ENCODE peak calls at places on chromosomes 11 and 22, in five cellular contexts. M, B, N, A and H are unnamed samples.

GRCh38 chr11:88246680-88247079 is 71.4 kb upstream of the RAB38 start:
- DNase-seq in M (peak; percentile 57), B (peak; percentile 86), N (no peak), A (peak; percentile 23), H (no peak)

GRCh38 chr22:44309137-44309536 is 3.6 kb downstream of the SHISAL1 start:
- DNase-seq in M (peak; percentile 92), B (peak; percentile 98), N (no peak), A (peak; percentile 83), H (no peak)

GRCh38 chr11:94885581-94885980 is 87.8 kb downstream of the CWC15 start:
- DNase-seq in M (no peak), B (no peak), N (no peak), A (no peak), H (no peak)

GRCh38 chr22:28953976-28954880 is 70.9 kb downstream of the ZNRF3 start:
- DNase-seq in M (no peak), B (no peak), N (no peak), A (no peak), H (no peak)

GRCh38 chr22:23716811-23717801 is 26.3 kb downstream of the RGL4 start:
- DNase-seq in M (peak; percentile 65), B (peak; percentile 85), N (peak; percentile 86), A (peak; percentile 63), H (peak; percentile 93)

GRCh38 chr22:19056951-19057401 is 65.2 kb downstream of the DGCR2 start:
- DNase-seq in M (no peak), B (no peak), N (no peak), A (no peak), H (peak; percentile 67)

GRCh38 chr11:20238712-20239111 is 78.4 kb upstream of the DBX1 start:
- DNase-seq in M (no peak), B (no peak), N (no peak), A (no peak), H (peak; percentile 56)

GRCh38 chr11:92180664-92181251 is 43.9 kb upstream of the FAT3 start:
- DNase-seq in M (peak; percentile 73), B (peak; percentile 47), N (no peak), A (no peak), H (peak; percentile 48)

GRCh38 chr11:15629690-15630321 is 515.1 kb downstream of the INSC start:
- DNase-seq in M (peak; percentile 42), B (no peak), N (no peak), A (no peak), H (no peak)

GRCh38 chr11:114308689-114309089 is 12.5 kb downstream of the NNMT start:
- DNase-seq in M (no peak), B (no peak), N (no peak), A (no peak), H (no peak)

GRCh38 chr11:19242184-19242932 is 1.6 kb upstream of the E2F8 start:
- DNase-seq in M (peak; percentile 4), B (no peak), N (no peak), A (no peak), H (no peak)

GRCh38 chr22:35198738-35199137 is 58.6 kb upstream of the HMGXB4 start:
- DNase-seq in M (no peak), B (no peak), N (no peak), A (no peak), H (no peak)

GRCh38 chr11:14894657-14895598 is 2.9 kb upstream of the CYP2R1 start:
- DNase-seq in M (no peak), B (peak; percentile 52), N (no peak), A (no peak), H (peak; percentile 41)

GRCh38 chr11:65791719-65792213 is 4.9 kb downstream of the OVOL1 start:
- DNase-seq in M (no peak), B (no peak), N (no peak), A (no peak), H (peak; percentile 83)

GRCh38 chr11:77111277-77111676 is 8.6 kb downstream of the OMP start:
- DNase-seq in M (no peak), B (peak; percentile 18), N (no peak), A (no peak), H (no peak)

GRCh38 chr11:7538023-7538422 is 24.2 kb downstream of the PPFIBP2 start:
- DNase-seq in M (no peak), B (no peak), N (no peak), A (no peak), H (no peak)

GRCh38 chr11:3220101-3220500 is 1.5 kb upstream of the MRGPRG start:
- DNase-seq in M (no peak), B (no peak), N (no peak), A (no peak), H (peak; percentile 43)

GRCh38 chr11:45097721-45098493 is 48.5 kb upstream of the PRDM11 start:
- DNase-seq in M (peak; percentile 32), B (peak; percentile 56), N (peak; percentile 89), A (no peak), H (peak; percentile 56)

GRCh38 chr11:95301497-95301896 is 70.5 kb upstream of the SESN3 start:
- DNase-seq in M (no peak), B (no peak), N (no peak), A (no peak), H (no peak)

GRCh38 chr11:122235615-122236014 is 119.6 kb upstream of the BLID start:
- DNase-seq in M (peak; percentile 33), B (peak; percentile 96), N (no peak), A (peak; percentile 94), H (no peak)

GRCh38 chr22:45645150-45645525 is 26.5 kb upstream of the ATXN10 start:
- DNase-seq in M (no peak), B (no peak), N (no peak), A (no peak), H (no peak)

GRCh38 chr22:43451651-43452050 is 39.8 kb downstream of the MPPED1 start:
- DNase-seq in M (no peak), B (no peak), N (no peak), A (no peak), H (no peak)

GRCh38 chr22:19514831-19515565 is 9.2 kb downstream of the CLDN5 start:
- DNase-seq in M (peak; percentile 46), B (peak; percentile 31), N (no peak), A (no peak), H (no peak)

GRCh38 chr11:65505434-65506315 is 6.8 kb downstream of the MALAT1 start:
- DNase-seq in M (peak; percentile 15), B (peak; percentile 52), N (no peak), A (no peak), H (peak; percentile 56)

GRCh38 chr11:10742460-10743208 is 8.4 kb upstream of the CTR9 start:
- DNase-seq in M (peak; percentile 72), B (peak; percentile 88), N (no peak), A (no peak), H (no peak)

GRCh38 chr22:50048066-50048765 is 9.9 kb downstream of the TTLL8 start:
- DNase-seq in M (no peak), B (no peak), N (no peak), A (no peak), H (peak; percentile 27)

GRCh38 chr22:37594237-37594636 is 14.3 kb upstream of the LGALS2 start:
- DNase-seq in M (no peak), B (no peak), N (no peak), A (no peak), H (no peak)

GRCh38 chr11:92302766-92303165 is 78.1 kb downstream of the FAT3 start:
- DNase-seq in M (no peak), B (peak; percentile 18), N (no peak), A (no peak), H (no peak)

DNA sequence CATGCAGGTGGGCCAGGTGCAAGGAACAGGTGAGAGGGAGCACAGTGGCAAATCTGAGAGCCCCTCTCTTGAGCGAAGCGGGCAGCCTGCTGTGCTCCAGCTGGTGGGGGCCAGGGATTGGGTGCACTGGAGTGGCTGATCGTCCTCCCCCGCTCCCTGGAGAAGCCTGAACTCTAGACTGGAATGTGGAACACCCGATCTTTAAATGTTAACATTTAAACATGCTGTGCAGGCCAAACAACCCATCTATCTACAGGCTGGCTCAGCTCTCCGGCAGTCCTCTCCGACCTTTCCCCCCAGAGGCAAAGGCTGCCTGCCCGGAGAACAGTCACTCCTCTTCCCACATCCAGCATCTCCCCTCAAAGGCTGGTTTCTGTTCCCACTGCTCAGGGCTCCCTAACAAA is 5.1 kb downstream of the MRGPRF start:
- DNase-seq in M (no peak), B (peak; percentile 71), N (no peak), A (no peak), H (peak; percentile 82)
- H3K27ac ChIP-seq in M (no peak overlapping the region), B (peak overlapping the region; percentile 90), N (no peak overlapping the region), A (peak overlapping the region; percentile 98), H (peak overlapping the region; percentile 83)

GRCh38 chr11:93604276-93604675 is 57.2 kb upstream of the CEP295 start:
- DNase-seq in M (no peak), B (no peak), N (no peak), A (no peak), H (no peak)

GRCh38 chr11:93606314-93606713 is 55.2 kb upstream of the CEP295 start:
- DNase-seq in M (no peak), B (no peak), N (no peak), A (no peak), H (no peak)

GRCh38 chr11:93608280-93608862 is 53.1 kb upstream of the CEP295 start:
- DNase-seq in M (no peak), B (no peak), N (no peak), A (no peak), H (no peak)

GRCh38 chr11:93605638-93606037 is 55.8 kb upstream of the CEP295 start:
- DNase-seq in M (no peak), B (no peak), N (no peak), A (no peak), H (no peak)

GRCh38 chr11:93606721-93607120 is 54.8 kb upstream of the CEP295 start:
- DNase-seq in M (no peak), B (no peak), N (no peak), A (no peak), H (no peak)
- H3K27ac ChIP-seq in M (no peak overlapping the region), B (no peak overlapping the region), N (no peak overlapping the region), A (no peak overlapping the region), H (no peak overlapping the region)

GRCh38 chr11:70118642-70119041 is 40.5 kb downstream of the ANO1 start:
- DNase-seq in M (no peak), B (no peak), N (no peak), A (no peak), H (no peak)
- H3K27ac ChIP-seq in M (no peak overlapping the region), B (no peak overlapping the region), N (no peak overlapping the region), A (no peak overlapping the region), H (no peak overlapping the region)

GRCh38 chr11:130772266-130773227 is 143.7 kb downstream of the SNX19 start:
- DNase-seq in M (peak; percentile 92), B (peak; percentile 97), N (no peak), A (peak; percentile 92), H (no peak)
- H3K27ac ChIP-seq in M (peak overlapping the region; percentile 0), B (peak overlapping the region; percentile 77), N (no peak overlapping the region), A (peak overlapping the region; percentile 62), H (no peak overlapping the region)